ENCODE peak calls at places on chromosomes 13 and 19, in six cellular contexts. One of them, this sample, is unnamed.

GRCh38 chr19:56348289-56348877 is 33.7 kb upstream of the ZSCAN5A start:
- DNase-seq in H54: no peak
- DNase-seq in posterior cingulate gyrus: no peak
- DNase-seq in A172: peak
- DNase-seq in substantia nigra: no peak
- DNase-seq in fibroblast of pulmonary artery: peak
- DNase-seq in this sample: no peak

GRCh38 chr19:35040826-35041547 is 534 bp upstream of the HPN start:
- DNase-seq in posterior cingulate gyrus: peak
- DNase-seq in fibroblast of pulmonary artery: peak
- DNase-seq in A172: no peak
- DNase-seq in H54: no peak
- DNase-seq in substantia nigra: no peak
- DNase-seq in this sample: no peak

GRCh38 chr13:110486061-110486780 is 75.3 kb downstream of the RAB20 start:
- DNase-seq in fibroblast of pulmonary artery: no peak
- DNase-seq in posterior cingulate gyrus: no peak
- DNase-seq in A172: no peak
- DNase-seq in H54: no peak
- DNase-seq in substantia nigra: no peak
- DNase-seq in this sample: no peak

GRCh38 chr19:45816236-45817009 is 1.3 kb upstream of the RSPH6A start:
- DNase-seq in H54: no peak
- DNase-seq in posterior cingulate gyrus: no peak
- DNase-seq in substantia nigra: no peak
- DNase-seq in fibroblast of pulmonary artery: no peak
- DNase-seq in A172: no peak
- DNase-seq in this sample: no peak

GRCh38 chr13:63305641-63306133 is 1890.0 kb upstream of the PCDH20 start:
- DNase-seq in posterior cingulate gyrus: no peak
- DNase-seq in A172: no peak
- DNase-seq in fibroblast of pulmonary artery: no peak
- DNase-seq in substantia nigra: no peak
- DNase-seq in H54: no peak
- DNase-seq in this sample: no peak

GRCh38 chr13:31967155-31967554 is 64.4 kb upstream of the FRY start:
- DNase-seq in posterior cingulate gyrus: no peak
- DNase-seq in H54: no peak
- DNase-seq in fibroblast of pulmonary artery: no peak
- DNase-seq in A172: no peak
- DNase-seq in substantia nigra: no peak
- DNase-seq in this sample: no peak

GRCh38 chr19:1125601-1126533 is 22.1 kb downstream of the GPX4 start:
- DNase-seq in fibroblast of pulmonary artery: no peak
- DNase-seq in substantia nigra: no peak
- DNase-seq in posterior cingulate gyrus: no peak
- DNase-seq in A172: peak
- DNase-seq in H54: peak
- DNase-seq in this sample: no peak

GRCh38 chr13:44404261-44405139 is 30.9 kb downstream of the SERP2 start:
- DNase-seq in fibroblast of pulmonary artery: no peak
- DNase-seq in A172: no peak
- DNase-seq in H54: no peak
- DNase-seq in posterior cingulate gyrus: no peak
- DNase-seq in substantia nigra: no peak
- DNase-seq in this sample: no peak

GRCh38 chr19:58054792-58055482 is 4.1 kb upstream of the ZNF135 start:
- DNase-seq in fibroblast of pulmonary artery: peak
- DNase-seq in posterior cingulate gyrus: peak
- DNase-seq in H54: no peak
- DNase-seq in substantia nigra: peak
- DNase-seq in A172: no peak
- DNase-seq in this sample: no peak

GRCh38 chr13:93413972-93414717 is 187.5 kb downstream of the GPC6 start:
- DNase-seq in substantia nigra: no peak
- DNase-seq in fibroblast of pulmonary artery: peak
- DNase-seq in posterior cingulate gyrus: no peak
- DNase-seq in H54: no peak
- DNase-seq in A172: no peak
- DNase-seq in this sample: no peak

GRCh38 chr19:5293607-5294089 is 47.0 kb downstream of the PTPRS start:
- DNase-seq in fibroblast of pulmonary artery: peak
- DNase-seq in H54: no peak
- DNase-seq in substantia nigra: no peak
- DNase-seq in posterior cingulate gyrus: peak
- DNase-seq in A172: no peak
- DNase-seq in this sample: no peak

GRCh38 chr13:51315658-51316057 is 23.8 kb upstream of the SERPINE3 start:
- DNase-seq in posterior cingulate gyrus: no peak
- DNase-seq in H54: no peak
- DNase-seq in fibroblast of pulmonary artery: no peak
- DNase-seq in substantia nigra: no peak
- DNase-seq in A172: no peak
- DNase-seq in this sample: peak

GRCh38 chr19:53549354-53549753 is 11.4 kb downstream of the ZNF331 start:
- DNase-seq in H54: no peak
- DNase-seq in A172: no peak
- DNase-seq in posterior cingulate gyrus: no peak
- DNase-seq in substantia nigra: no peak
- DNase-seq in fibroblast of pulmonary artery: peak
- DNase-seq in this sample: no peak

GRCh38 chr19:1290245-1290698 is 4.6 kb downstream of the EFNA2 start:
- DNase-seq in A172: no peak
- DNase-seq in posterior cingulate gyrus: no peak
- DNase-seq in fibroblast of pulmonary artery: no peak
- DNase-seq in H54: no peak
- DNase-seq in substantia nigra: no peak
- DNase-seq in this sample: no peak

GRCh38 chr13:95779522-95779921 is 102.6 kb downstream of the DNAJC3 start:
- DNase-seq in substantia nigra: no peak
- DNase-seq in A172: no peak
- DNase-seq in fibroblast of pulmonary artery: no peak
- DNase-seq in posterior cingulate gyrus: no peak
- DNase-seq in H54: no peak
- DNase-seq in this sample: no peak

GRCh38 chr19:18109363-18109730 is 11.8 kb downstream of the MAST3 start:
- DNase-seq in posterior cingulate gyrus: no peak
- DNase-seq in substantia nigra: no peak
- DNase-seq in A172: no peak
- DNase-seq in fibroblast of pulmonary artery: no peak
- DNase-seq in H54: no peak
- DNase-seq in this sample: no peak

GRCh38 chr19:8794823-8795222 is 37.3 kb downstream of the ZNF558 start:
- DNase-seq in substantia nigra: no peak
- DNase-seq in posterior cingulate gyrus: no peak
- DNase-seq in fibroblast of pulmonary artery: no peak
- DNase-seq in A172: no peak
- DNase-seq in H54: no peak
- DNase-seq in this sample: no peak

GRCh38 chr19:12891553-12892021 is 627 bp downstream of the GCDH start:
- DNase-seq in substantia nigra: no peak
- DNase-seq in fibroblast of pulmonary artery: no peak
- DNase-seq in posterior cingulate gyrus: no peak
- DNase-seq in A172: no peak
- DNase-seq in H54: no peak
- DNase-seq in this sample: no peak

GRCh38 chr13:42398542-42398941 is 126.6 kb downstream of the AKAP11 start:
- DNase-seq in fibroblast of pulmonary artery: peak
- DNase-seq in H54: no peak
- DNase-seq in A172: no peak
- DNase-seq in substantia nigra: no peak
- DNase-seq in posterior cingulate gyrus: no peak
- DNase-seq in this sample: no peak

GRCh38 chr13:30053904-30054303 is 203.5 kb upstream of the UBL3 start:
- DNase-seq in posterior cingulate gyrus: no peak
- DNase-seq in A172: no peak
- DNase-seq in H54: no peak
- DNase-seq in fibroblast of pulmonary artery: no peak
- DNase-seq in substantia nigra: no peak
- DNase-seq in this sample: no peak

GRCh38 chr19:8877854-8878705 is 45.9 kb downstream of the MBD3L1 start:
- DNase-seq in H54: peak
- DNase-seq in posterior cingulate gyrus: no peak
- DNase-seq in fibroblast of pulmonary artery: no peak
- DNase-seq in A172: no peak
- DNase-seq in substantia nigra: no peak
- DNase-seq in this sample: no peak

GRCh38 chr13:35988648-35989081 is 142.5 kb downstream of the DCLK1 start:
- DNase-seq in A172: no peak
- DNase-seq in posterior cingulate gyrus: no peak
- DNase-seq in substantia nigra: no peak
- DNase-seq in fibroblast of pulmonary artery: peak
- DNase-seq in H54: no peak
- DNase-seq in this sample: no peak

GRCh38 chr13:46668906-46669525 is 116.0 kb downstream of the LRCH1 start:
- DNase-seq in A172: no peak
- DNase-seq in substantia nigra: no peak
- DNase-seq in posterior cingulate gyrus: no peak
- DNase-seq in fibroblast of pulmonary artery: no peak
- DNase-seq in H54: no peak
- DNase-seq in this sample: no peak

GRCh38 chr19:30222993-30223865 is 149.0 kb upstream of the ZNF536 start:
- DNase-seq in A172: no peak
- DNase-seq in fibroblast of pulmonary artery: no peak
- DNase-seq in H54: no peak
- DNase-seq in posterior cingulate gyrus: no peak
- DNase-seq in substantia nigra: no peak
- DNase-seq in this sample: no peak

GRCh38 chr13:114285166-114285808 is 3.9 kb downstream of the UPF3A start:
- DNase-seq in substantia nigra: no peak
- DNase-seq in A172: no peak
- DNase-seq in fibroblast of pulmonary artery: no peak
- DNase-seq in H54: peak
- DNase-seq in posterior cingulate gyrus: no peak
- DNase-seq in this sample: peak

GRCh38 chr19:48394331-48395169 is 1.1 kb downstream of the GRIN2D start:
- DNase-seq in substantia nigra: no peak
- DNase-seq in fibroblast of pulmonary artery: no peak
- DNase-seq in H54: no peak
- DNase-seq in posterior cingulate gyrus: no peak
- DNase-seq in A172: no peak
- DNase-seq in this sample: no peak

GRCh38 chr13:105997436-105998232 is 537.8 kb downstream of the EFNB2 start:
- DNase-seq in H54: no peak
- DNase-seq in fibroblast of pulmonary artery: peak
- DNase-seq in posterior cingulate gyrus: no peak
- DNase-seq in substantia nigra: no peak
- DNase-seq in A172: no peak
- DNase-seq in this sample: no peak

GRCh38 chr13:98344392-98344791 is 167.3 kb upstream of the RNF113B start:
- DNase-seq in H54: no peak
- DNase-seq in posterior cingulate gyrus: no peak
- DNase-seq in A172: no peak
- DNase-seq in substantia nigra: no peak
- DNase-seq in fibroblast of pulmonary artery: no peak
- DNase-seq in this sample: no peak

GRCh38 chr19:47848871-47849473 is 10.1 kb upstream of the TPRX2 start:
- DNase-seq in fibroblast of pulmonary artery: peak
- DNase-seq in H54: peak
- DNase-seq in A172: no peak
- DNase-seq in posterior cingulate gyrus: no peak
- DNase-seq in substantia nigra: no peak
- DNase-seq in this sample: no peak

GRCh38 chr13:46804391-46804815 is 7.4 kb upstream of the ESD start:
- DNase-seq in posterior cingulate gyrus: no peak
- DNase-seq in A172: peak
- DNase-seq in H54: peak
- DNase-seq in substantia nigra: no peak
- DNase-seq in fibroblast of pulmonary artery: peak
- DNase-seq in this sample: peak

GRCh38 chr13:99403458-99403971 is 96.3 kb upstream of the GPR183 start:
- DNase-seq in posterior cingulate gyrus: no peak
- DNase-seq in fibroblast of pulmonary artery: no peak
- DNase-seq in substantia nigra: no peak
- DNase-seq in A172: no peak
- DNase-seq in H54: no peak
- DNase-seq in this sample: no peak

GRCh38 chr13:31016342-31017325 is 84.2 kb downstream of the TEX26 start:
- DNase-seq in A172: no peak
- DNase-seq in posterior cingulate gyrus: no peak
- DNase-seq in H54: no peak
- DNase-seq in fibroblast of pulmonary artery: no peak
- DNase-seq in substantia nigra: no peak
- DNase-seq in this sample: no peak

GRCh38 chr13:44307255-44307654 is 66.4 kb upstream of the SERP2 start:
- DNase-seq in fibroblast of pulmonary artery: no peak
- DNase-seq in H54: no peak
- DNase-seq in A172: no peak
- DNase-seq in posterior cingulate gyrus: no peak
- DNase-seq in substantia nigra: no peak
- DNase-seq in this sample: no peak

GRCh38 chr13:106182404-106182803 is 353.1 kb downstream of the EFNB2 start:
- DNase-seq in A172: peak
- DNase-seq in fibroblast of pulmonary artery: peak
- DNase-seq in H54: peak
- DNase-seq in substantia nigra: no peak
- DNase-seq in posterior cingulate gyrus: no peak
- DNase-seq in this sample: peak

GRCh38 chr13:101919541-101920306 is 467.2 kb downstream of the ITGBL1 start:
- DNase-seq in substantia nigra: no peak
- DNase-seq in A172: peak
- DNase-seq in fibroblast of pulmonary artery: peak
- DNase-seq in posterior cingulate gyrus: no peak
- DNase-seq in H54: no peak
- DNase-seq in this sample: no peak

GRCh38 chr19:7225741-7226140 is 68.5 kb downstream of the INSR start:
- DNase-seq in H54: no peak
- DNase-seq in posterior cingulate gyrus: no peak
- DNase-seq in A172: no peak
- DNase-seq in fibroblast of pulmonary artery: no peak
- DNase-seq in substantia nigra: no peak
- DNase-seq in this sample: no peak

This sample was measured in kidney epithelial cell.